ENCODE peak calls at places on chromosomes 13 and 19, in four cellular contexts. Y is HCT116; N is CD4-positive, alpha-beta T cell; O is H9. L is an unnamed sample.

GRCh38 chr13:90154311-90154960 is 1193.1 kb upstream of the MIR17HG start:
- DNase-seq in Y (no peak), N (no peak), O (no peak), L (no peak)

GRCh38 chr19:39212377-39212742 is 8.3 kb upstream of the SYCN start:
- DNase-seq in Y (peak), N (peak), O (peak), L (no peak)

GRCh38 chr19:40822161-40822560 is 23.2 kb downstream of the EGLN2 start:
- DNase-seq in Y (no peak), N (no peak), O (peak), L (no peak)

GRCh38 chr13:112828756-112829155 is 138.9 kb downstream of the ATP11A start:
- DNase-seq in Y (no peak), N (no peak), O (no peak), L (no peak)

GRCh38 chr19:11624064-11624463 is 26.8 kb downstream of the ZNF627 start:
- DNase-seq in Y (no peak), N (no peak), O (no peak), L (no peak)

GRCh38 chr19:57106646-57107235 is 13.0 kb upstream of the USP29 start:
- DNase-seq in Y (no peak), N (no peak), O (no peak), L (no peak)

GRCh38 chr13:28741080-28741479 is 22.3 kb upstream of the SLC46A3 start:
- DNase-seq in Y (no peak), N (no peak), O (no peak), L (no peak)

GRCh38 chr13:28394422-28394821 is 100.5 kb downstream of the FLT1 start:
- DNase-seq in Y (no peak), N (no peak), O (no peak), L (no peak)

GRCh38 chr13:97223711-97224461 is 1.8 kb downstream of the MBNL2 start:
- DNase-seq in Y (peak), N (no peak), O (peak), L (no peak)

GRCh38 chr19:1401138-1401888 is at the start of gene GAMT:
- DNase-seq in Y (no peak), N (peak), O (no peak), L (no peak)

GRCh38 chr19:9009431-9009830 is 778 bp downstream of the MUC16 start:
- DNase-seq in Y (no peak), N (no peak), O (no peak), L (no peak)

GRCh38 chr19:49119411-49120324 is at the start of gene PPFIA3:
- DNase-seq in Y (no peak), N (no peak), O (peak), L (no peak)

GRCh38 chr13:35953537-35954206 is 177.5 kb downstream of the DCLK1 start:
- DNase-seq in Y (peak), N (no peak), O (peak), L (peak)

GRCh38 chr13:39363393-39363792 is 239.6 kb downstream of the LHFPL6 start:
- DNase-seq in Y (no peak), N (no peak), O (no peak), L (peak)

GRCh38 chr19:44539236-44539819 is 9.9 kb upstream of the CEACAM20 start:
- DNase-seq in Y (no peak), N (no peak), O (no peak), L (no peak)

GRCh38 chr13:77337159-77337558 is 10.3 kb upstream of the MYCBP2 start:
- DNase-seq in Y (no peak), N (no peak), O (no peak), L (no peak)

GRCh38 chr13:108561152-108561551 is 68.3 kb upstream of the MYO16 start:
- DNase-seq in Y (no peak), N (no peak), O (no peak), L (peak)

GRCh38 chr13:37645181-37645580 is 46.6 kb upstream of the POSTN start:
- DNase-seq in Y (no peak), N (no peak), O (no peak), L (no peak)

GRCh38 chr13:51832471-51833152 is 12.4 kb downstream of the TMEM272 start:
- DNase-seq in Y (no peak), N (peak), O (peak), L (no peak)

GRCh38 chr13:37747071-37747612 is 122.4 kb downstream of the TRPC4 start:
- DNase-seq in Y (no peak), N (no peak), O (no peak), L (no peak)

GRCh38 chr19:8506402-8506957 is 4.0 kb upstream of the PRAM1 start:
- DNase-seq in Y (no peak), N (no peak), O (peak), L (no peak)

GRCh38 chr13:95087746-95088305 is 213.4 kb downstream of the ABCC4 start:
- DNase-seq in Y (no peak), N (no peak), O (no peak), L (no peak)

GRCh38 chr13:94416454-94417080 is 62.9 kb downstream of the DCT start:
- DNase-seq in Y (peak), N (no peak), O (peak), L (no peak)

GRCh38 chr19:48194041-48194871 is 23.8 kb downstream of the ZSWIM9 start:
- DNase-seq in Y (no peak), N (no peak), O (peak), L (no peak)

GRCh38 chr13:67557642-67558241 is 327.6 kb upstream of the PCDH9 start:
- DNase-seq in Y (no peak), N (no peak), O (no peak), L (no peak)

GRCh38 chr19:17311455-17312248 is 2.3 kb downstream of the DDA1 start:
- DNase-seq in Y (no peak), N (no peak), O (no peak), L (no peak)

GRCh38 chr19:42024622-42025111 is 30.6 kb upstream of the ATP1A3 start:
- DNase-seq in Y (no peak), N (no peak), O (no peak), L (no peak)

GRCh38 chr19:31099470-31100190 is 249.6 kb downstream of the TSHZ3 start:
- DNase-seq in Y (no peak), N (no peak), O (no peak), L (no peak)

GRCh38 chr19:737591-738093 is 13.3 kb upstream of the MISP start:
- DNase-seq in Y (no peak), N (peak), O (peak), L (no peak)

GRCh38 chr19:722553-723101 is 13.9 kb downstream of the PALM start:
- DNase-seq in Y (no peak), N (no peak), O (no peak), L (no peak)

GRCh38 chr19:48603001-48603400 is 3.5 kb upstream of the SPACA4 start:
- DNase-seq in Y (no peak), N (no peak), O (no peak), L (no peak)

GRCh38 chr19:18903146-18904056 is 7.4 kb upstream of the CERS1 start:
- DNase-seq in Y (no peak), N (no peak), O (no peak), L (no peak)
- TF ChIP-seq CTCF in Y (no peak), N (no peak), O (peak), L (no peak)

DNA sequence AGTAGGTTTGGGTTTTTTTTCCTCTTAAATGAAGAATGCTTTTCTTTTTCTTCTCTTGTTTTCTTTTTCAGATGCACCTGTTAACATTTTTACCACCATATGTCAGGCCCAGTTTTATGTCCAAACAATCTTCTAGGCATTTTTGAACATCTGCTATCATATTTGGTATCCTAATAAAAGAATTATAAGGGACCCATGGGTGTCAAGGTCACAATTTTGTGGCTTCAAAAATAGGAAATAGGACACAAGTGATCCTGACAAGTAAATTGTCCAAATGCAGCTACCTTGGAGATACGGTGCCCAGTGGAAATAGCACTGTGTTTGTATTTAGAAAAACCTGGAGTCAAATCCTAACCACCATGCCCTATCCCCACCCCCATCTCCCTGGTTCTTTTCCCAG is 270.3 kb downstream of the MZT1 start:
- DNase-seq in Y (no peak), N (no peak), O (no peak), L (no peak)
- TF ChIP-seq CTCF in Y (no peak), N (no peak), O (no peak), L (no peak)

GRCh38 chr19:36246006-36246391 is 31.1 kb downstream of the ZNF146 start:
- DNase-seq in Y (no peak), N (no peak), O (no peak), L (no peak)

GRCh38 chr19:36244066-36244465 is 29.2 kb downstream of the ZNF146 start:
- DNase-seq in Y (no peak), N (no peak), O (peak), L (no peak)

GRCh38 chr19:36245210-36246005 is 30.5 kb downstream of the ZNF146 start:
- DNase-seq in Y (no peak), N (no peak), O (peak), L (no peak)
- TF ChIP-seq CTCF in Y (no peak), N (no peak), O (peak), L (no peak)

GRCh38 chr13:100129605-100130004 is 40.7 kb downstream of the PCCA start:
- DNase-seq in Y (no peak), N (no peak), O (no peak), L (no peak)
- TF ChIP-seq CTCF in Y (no peak), N (no peak), O (no peak), L (no peak)

DNA sequence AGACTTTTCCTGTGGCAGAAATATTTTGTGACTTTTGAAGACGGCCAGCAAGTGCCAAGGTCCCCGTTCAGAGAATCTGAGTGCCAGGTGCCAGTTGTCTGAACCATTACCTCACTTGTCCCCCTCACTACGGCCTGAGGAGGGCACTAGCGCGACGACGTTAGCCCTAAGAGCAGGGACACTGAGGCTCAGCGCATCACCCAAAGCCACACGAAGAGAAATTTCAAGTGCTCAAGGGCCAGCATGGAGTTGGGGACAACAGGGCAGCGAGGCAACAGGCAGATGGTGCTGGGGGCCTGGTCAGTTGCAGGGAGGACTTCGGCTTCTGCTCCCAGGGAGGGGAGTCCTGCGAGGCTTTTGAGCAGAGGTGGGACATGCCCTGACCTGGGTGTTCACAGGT is 9.5 kb upstream of the TYK2 start:
- DNase-seq in Y (no peak), N (no peak), O (peak), L (no peak)
- TF ChIP-seq CTCF in Y (peak), N (no peak), O (peak), L (peak)

DNA sequence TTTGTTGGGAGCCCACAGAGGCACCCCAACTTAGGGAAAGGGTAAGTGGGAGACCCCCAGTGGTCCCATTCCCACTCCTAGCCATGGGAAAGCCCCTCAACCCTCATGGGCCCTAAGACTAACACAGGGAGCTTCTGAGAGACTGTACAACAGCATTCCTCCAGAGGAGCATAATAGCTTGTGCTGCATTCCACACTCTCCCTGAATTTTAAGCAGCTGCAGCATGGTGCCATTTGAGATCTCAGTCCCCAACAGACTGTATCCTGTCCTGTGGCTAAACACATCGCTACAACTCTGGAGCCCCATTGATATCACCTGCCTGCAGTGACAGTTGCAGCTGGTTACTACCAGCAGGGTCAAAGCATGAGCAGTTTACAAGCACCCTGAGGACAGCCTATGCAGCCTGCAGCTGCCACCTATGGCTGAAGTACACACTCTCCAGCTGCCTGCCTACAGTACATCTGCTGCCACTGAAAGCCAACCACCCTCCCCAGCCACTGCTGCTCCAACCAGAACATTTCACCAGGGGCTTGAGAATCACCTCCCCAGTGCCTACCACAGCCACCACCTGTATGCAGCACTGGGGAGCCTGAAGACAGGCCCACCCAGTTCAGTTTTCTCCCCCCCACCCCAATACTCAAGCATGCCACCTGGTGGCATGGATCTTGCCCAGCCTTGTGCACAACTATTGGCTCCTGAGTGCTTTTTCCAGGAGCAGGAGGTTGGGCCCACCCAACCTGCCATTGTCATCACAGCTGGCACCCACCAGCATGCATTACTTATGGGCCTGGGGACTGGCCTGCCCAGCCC is 557.3 kb downstream of the GPC5 start:
- DNase-seq in Y (no peak), N (no peak), O (peak), L (no peak)
- TF ChIP-seq CTCF in Y (no peak), N (no peak), O (peak), L (no peak)

GRCh38 chr13:43356566-43356965 is 333.2 kb downstream of the DNAJC15 start:
- DNase-seq in Y (no peak), N (no peak), O (no peak), L (no peak)
- TF ChIP-seq CTCF in Y (no peak), N (no peak), O (no peak), L (no peak)